ENCODE peak calls at places on chromosome 14, in six cellular contexts. I is fibroblast of the aortic adventitia, A is kidney epithelial cell, B is fibroblast of pulmonary artery, D is fibroblast of mammary gland, C is heart right ventricle. V is an unnamed sample.

GRCh38 chr14:61940669-61941420 is 178.6 kb downstream of the SNAPC1 start:
- DNase-seq in C (no peak), B (no peak), A (no peak), D (no peak), I (no peak), V (no peak)

GRCh38 chr14:78848234-78848820 is 678.2 kb downstream of the NRXN3 start:
- DNase-seq in D (peak), I (peak), B (peak), C (peak), A (no peak), V (peak)

GRCh38 chr14:85333313-85333712 is 196.6 kb upstream of the FLRT2 start:
- DNase-seq in I (peak), D (peak), B (peak), C (no peak), A (no peak), V (peak)

GRCh38 chr14:101350710-101351109 is 210.6 kb upstream of the DIO3 start:
- DNase-seq in C (no peak), I (no peak), A (no peak), B (no peak), D (no peak), V (no peak)

GRCh38 chr14:91679273-91679672 is 52.6 kb downstream of the CATSPERB start:
- DNase-seq in I (no peak), A (no peak), B (no peak), C (no peak), D (no peak), V (no peak)

GRCh38 chr14:100857196-100857922 is 31.4 kb downstream of the MEG3 start:
- DNase-seq in A (no peak), C (no peak), D (no peak), I (no peak), B (no peak), V (no peak)

GRCh38 chr14:59275668-59276067 is 87.2 kb downstream of the DAAM1 start:
- DNase-seq in B (peak), I (peak), D (peak), A (peak), C (no peak), V (peak)

GRCh38 chr14:37721976-37722659 is 126.7 kb downstream of the TTC6 start:
- DNase-seq in I (no peak), C (no peak), B (no peak), A (peak), D (peak), V (peak)

GRCh38 chr14:65263161-65263788 is 149.3 kb upstream of the FUT8 start:
- DNase-seq in D (peak), C (no peak), B (peak), A (no peak), I (peak), V (peak)

GRCh38 chr14:89445252-89445973 is 28.4 kb upstream of the FOXN3 start:
- DNase-seq in C (no peak), B (no peak), I (no peak), A (no peak), D (no peak), V (peak)

GRCh38 chr14:99789581-99789980 is 3.6 kb upstream of the EML1 start:
- DNase-seq in I (no peak), D (no peak), B (no peak), A (no peak), C (no peak), V (no peak)

GRCh38 chr14:99790201-99790977 is 2.8 kb upstream of the EML1 start:
- DNase-seq in A (no peak), C (no peak), D (no peak), I (no peak), B (no peak), V (no peak)

GRCh38 chr14:99791476-99792283 is 1.5 kb upstream of the EML1 start:
- DNase-seq in I (no peak), D (no peak), B (no peak), A (no peak), C (no peak), V (no peak)

GRCh38 chr14:99792551-99793212 is 531 bp upstream of the EML1 start:
- DNase-seq in A (no peak), I (peak), D (peak), C (peak), B (peak), V (peak)

GRCh38 chr14:99790978-99791376 is 2.2 kb upstream of the EML1 start:
- DNase-seq in B (no peak), D (no peak), I (no peak), A (no peak), C (no peak), V (no peak)
- TF ChIP-seq CTCF in B (no peak), D (no peak), I (no peak), A (no peak), C (no peak), V (no peak)

GRCh38 chr14:24437020-24437735 is 5.4 kb downstream of the SDR39U1 start:
- DNase-seq in B (no peak), A (no peak), C (no peak), I (no peak), D (no peak), V (no peak)
- TF ChIP-seq CTCF in B (no peak), A (no peak), C (peak), I (no peak), D (no peak), V (no peak)

GRCh38 chr14:82755923-82756322 is 1222.3 kb upstream of the SEL1L start:
- DNase-seq in I (no peak), B (no peak), C (no peak), A (no peak), D (no peak), V (no peak)
- TF ChIP-seq CTCF in I (no peak), B (no peak), C (no peak), A (no peak), D (no peak), V (no peak)

GRCh38 chr14:96493178-96493577 is 9.0 kb upstream of the PAPOLA start:
- DNase-seq in I (no peak), D (no peak), A (no peak), C (no peak), B (no peak), V (no peak)
- TF ChIP-seq CTCF in I (no peak), D (no peak), A (no peak), C (no peak), B (no peak), V (no peak)

DNA sequence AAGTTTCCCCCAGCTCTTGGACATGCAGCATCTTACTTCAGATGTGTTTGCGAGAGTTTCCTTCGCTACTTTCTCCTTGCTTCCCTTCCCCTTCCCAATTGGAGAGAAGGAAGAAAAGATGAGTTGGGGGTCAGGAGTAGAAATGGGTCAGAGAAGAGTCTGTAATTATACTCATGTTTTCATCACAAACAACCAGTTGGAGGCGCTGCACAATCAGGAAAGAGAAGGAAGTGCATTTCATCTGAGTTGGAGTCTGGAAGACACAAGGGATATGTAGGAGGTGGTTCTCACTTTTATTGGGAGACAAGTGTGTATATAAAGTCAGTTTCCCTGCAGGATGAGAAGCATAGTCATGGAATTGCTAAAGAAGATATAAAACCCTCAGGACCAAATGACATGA is 31.3 kb upstream of the VSX2 start:
- DNase-seq in D (peak), I (no peak), C (no peak), A (no peak), B (peak), V (no peak)
- TF ChIP-seq CTCF in D (peak), I (no peak), C (no peak), A (no peak), B (peak), V (peak)

GRCh38 chr14:26282578-26282977 is 315.3 kb downstream of the NOVA1 start:
- DNase-seq in B (no peak), A (no peak), I (peak), D (no peak), C (no peak), V (no peak)

GRCh38 chr14:26281280-26281998 is 316.4 kb downstream of the NOVA1 start:
- DNase-seq in B (peak), I (peak), D (peak), C (no peak), A (no peak), V (peak)

DNA sequence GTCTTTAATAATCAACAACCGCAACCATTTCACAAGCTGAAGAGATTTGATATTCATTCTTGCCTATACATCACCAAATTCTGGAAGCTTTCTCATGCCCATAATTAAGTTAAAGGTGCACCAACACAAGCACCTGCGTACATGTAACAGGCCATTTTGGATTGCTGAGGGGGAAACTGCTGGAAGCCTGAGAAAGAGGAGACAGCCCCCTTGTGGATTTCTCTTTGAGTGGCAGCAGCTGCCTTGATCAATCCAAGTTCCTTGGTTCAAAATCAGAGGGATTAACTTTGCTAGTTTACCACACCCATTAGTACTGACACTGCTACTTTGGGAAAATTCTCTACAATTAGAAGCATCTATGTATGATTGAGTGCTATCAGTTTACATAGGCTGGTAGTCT is 321.1 kb downstream of the NOVA1 start:
- DNase-seq in C (no peak), I (no peak), D (peak), A (no peak), B (no peak), V (no peak)
- TF ChIP-seq CTCF in C (no peak), I (no peak), D (peak), A (peak), B (peak), V (peak)

V was measured in cardiac fibroblast.